ENCODE peak calls at places on chromosomes 4 and X, in nine cellular contexts. N is PC-3, U is endothelial cell of umbilical vein, A is H9, Y is fibroblast of lung, E is mammary epithelial cell, V is mesendoderm, J is neuronal stem cell, X is MM.1S. B is an unnamed sample.

GRCh38 chr4:52873861-52874343 is 11.8 kb downstream of the RASL11B start:
- DNase-seq in N (no peak), U (no peak), A (peak), Y (no peak), E (no peak), V (peak), J (no peak), X (no peak), B (no peak)

GRCh38 chr4:141730805-141731204 is 94.4 kb downstream of the IL15 start:
- DNase-seq in N (peak), U (no peak), A (no peak), Y (no peak), E (no peak), V (no peak), J (no peak), X (no peak), B (no peak)

GRCh38 chr4:103046416-103047290 is 27.1 kb upstream of the SLC9B1 start:
- DNase-seq in N (peak), U (peak), A (peak), Y (peak), E (peak), V (peak), J (peak), X (peak), B (no peak)

GRCh38 chrX:85930099-85930498 is 117.3 kb downstream of the CHM start:
- DNase-seq in N (no peak), U (no peak), A (no peak), Y (no peak), E (no peak), V (peak), J (no peak), X (no peak), B (no peak)

GRCh38 chr4:55125763-55126541 is 557 bp upstream of the KDR start:
- DNase-seq in N (no peak), U (peak), A (peak), Y (peak), E (peak), V (peak), J (no peak), X (no peak), B (no peak)

GRCh38 chr4:139556735-139557505 is 901 bp upstream of the SETD7 start:
- DNase-seq in N (peak), U (peak), A (peak), Y (no peak), E (peak), V (peak), J (no peak), X (peak), B (peak)

GRCh38 chrX:36867143-36867542 is 141.0 kb upstream of the FAM47C start:
- DNase-seq in N (peak), U (peak), A (no peak), Y (peak), E (peak), V (peak), J (peak), X (peak), B (no peak)

GRCh38 chr4:128455076-128455345 is 167.4 kb upstream of the PGRMC2 start:
- DNase-seq in N (no peak), U (no peak), A (no peak), Y (no peak), E (no peak), V (no peak), J (no peak), X (no peak), B (no peak)

GRCh38 chrX:97860206-97860605 is 976.5 kb downstream of the RPA4 start:
- DNase-seq in N (peak), U (peak), A (no peak), Y (peak), E (peak), V (no peak), J (peak), X (no peak), B (no peak)

GRCh38 chr4:168164915-168165548 is 72.7 kb downstream of the ANXA10 start:
- DNase-seq in N (peak), U (no peak), A (no peak), Y (no peak), E (no peak), V (no peak), J (no peak), X (no peak), B (no peak)

GRCh38 chr4:168587326-168588125 is 90.7 kb downstream of the PALLD start:
- DNase-seq in N (peak), U (no peak), A (no peak), Y (peak), E (peak), V (peak), J (no peak), X (no peak), B (no peak)

GRCh38 chr4:144355809-144356757 is 215.6 kb upstream of the GYPA start:
- DNase-seq in N (peak), U (peak), A (peak), Y (peak), E (peak), V (peak), J (peak), X (peak), B (no peak)

GRCh38 chr4:78336093-78336943 is 215.3 kb upstream of the ANXA3 start:
- DNase-seq in N (no peak), U (no peak), A (no peak), Y (peak), E (peak), V (peak), J (no peak), X (no peak), B (no peak)

GRCh38 chr4:152554742-152555141 is 18.9 kb upstream of the FBXW7 start:
- DNase-seq in N (no peak), U (no peak), A (no peak), Y (no peak), E (no peak), V (peak), J (no peak), X (no peak), B (no peak)

GRCh38 chr4:152556814-152557213 is 20.9 kb upstream of the FBXW7 start:
- DNase-seq in N (no peak), U (no peak), A (no peak), Y (no peak), E (no peak), V (no peak), J (no peak), X (peak), B (no peak)

GRCh38 chr4:152559641-152560040 is 23.7 kb upstream of the FBXW7 start:
- DNase-seq in N (no peak), U (no peak), A (no peak), Y (no peak), E (no peak), V (no peak), J (no peak), X (peak), B (no peak)

DNA sequence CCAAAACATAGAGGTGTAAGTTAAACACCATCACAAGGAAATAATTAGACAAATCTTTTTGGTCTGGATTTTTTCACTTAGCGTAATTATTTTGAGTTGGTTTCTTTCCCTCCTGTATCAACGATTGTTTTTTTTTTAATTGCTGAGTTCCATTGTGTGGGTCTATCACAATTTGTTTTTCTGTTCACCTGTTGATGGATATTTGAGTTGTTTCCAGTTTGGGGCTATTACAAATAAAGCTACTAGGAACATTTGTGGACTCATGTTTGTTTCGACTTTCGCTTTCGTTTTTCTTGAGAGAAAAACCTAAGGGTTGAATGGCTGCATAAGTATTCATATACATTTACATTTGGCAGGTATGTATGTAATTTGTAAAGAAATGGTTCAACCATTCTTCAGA is 20.4 kb upstream of the FBXW7 start:
- DNase-seq in N (no peak), U (no peak), A (no peak), Y (no peak), E (no peak), V (no peak), J (no peak), X (peak), B (no peak)
- H3K9ac ChIP-seq in N (no peak), U (no peak), A (no peak), Y (no peak), E (no peak), V (no peak), J (no peak), X (peak), B (no peak)

GRCh38 chr4:40581254-40582140 is 48.2 kb downstream of the RBM47 start:
- DNase-seq in N (no peak), U (no peak), A (no peak), Y (no peak), E (no peak), V (peak), J (no peak), X (peak), B (no peak)

GRCh38 chr4:40575846-40576245 is 53.8 kb downstream of the RBM47 start:
- DNase-seq in N (no peak), U (no peak), A (no peak), Y (no peak), E (no peak), V (peak), J (no peak), X (no peak), B (no peak)

GRCh38 chr4:40576651-40577480 is 52.8 kb downstream of the RBM47 start:
- DNase-seq in N (peak), U (peak), A (no peak), Y (peak), E (peak), V (peak), J (no peak), X (peak), B (peak)

GRCh38 chr4:40579983-40580382 is 49.7 kb downstream of the RBM47 start:
- DNase-seq in N (no peak), U (no peak), A (no peak), Y (peak), E (peak), V (no peak), J (no peak), X (no peak), B (no peak)

DNA sequence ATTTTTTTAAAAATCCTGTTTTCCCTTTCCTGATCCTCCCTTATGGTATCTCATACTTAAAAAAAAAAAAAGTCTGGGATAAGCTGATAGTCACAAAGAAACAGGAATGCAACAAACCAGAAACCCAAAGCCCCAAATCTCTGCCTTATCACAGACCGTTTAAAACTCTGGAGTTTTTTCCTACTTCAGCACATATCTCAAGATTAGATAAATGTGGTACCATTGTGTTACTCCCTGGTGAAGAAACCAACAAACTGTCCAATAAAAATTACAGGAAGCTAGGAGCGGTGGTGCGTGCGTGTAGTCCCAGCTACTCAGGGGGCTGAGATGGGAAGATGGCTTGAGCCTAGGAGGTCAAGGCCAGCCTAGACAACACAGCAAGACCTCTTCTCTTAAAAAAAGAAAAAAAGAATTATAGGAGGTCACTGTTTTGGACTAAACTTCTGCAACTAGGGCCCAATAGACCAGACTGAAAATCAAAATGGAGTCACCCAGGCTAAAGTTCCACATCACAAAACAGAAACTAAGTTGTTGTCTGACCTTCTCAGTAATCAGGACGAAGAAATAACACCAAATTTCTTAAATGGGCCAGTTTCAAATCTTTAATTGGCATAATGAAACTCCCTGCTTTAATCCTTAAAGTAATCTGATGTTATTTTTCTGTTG is 51.9 kb downstream of the RBM47 start:
- DNase-seq in N (no peak), U (no peak), A (no peak), Y (no peak), E (no peak), V (peak), J (no peak), X (no peak), B (no peak)
- H3K27ac ChIP-seq in N (peak), U (no peak), A (no peak), Y (peak), E (peak), V (no peak), J (no peak), X (peak), B (peak)

DNA sequence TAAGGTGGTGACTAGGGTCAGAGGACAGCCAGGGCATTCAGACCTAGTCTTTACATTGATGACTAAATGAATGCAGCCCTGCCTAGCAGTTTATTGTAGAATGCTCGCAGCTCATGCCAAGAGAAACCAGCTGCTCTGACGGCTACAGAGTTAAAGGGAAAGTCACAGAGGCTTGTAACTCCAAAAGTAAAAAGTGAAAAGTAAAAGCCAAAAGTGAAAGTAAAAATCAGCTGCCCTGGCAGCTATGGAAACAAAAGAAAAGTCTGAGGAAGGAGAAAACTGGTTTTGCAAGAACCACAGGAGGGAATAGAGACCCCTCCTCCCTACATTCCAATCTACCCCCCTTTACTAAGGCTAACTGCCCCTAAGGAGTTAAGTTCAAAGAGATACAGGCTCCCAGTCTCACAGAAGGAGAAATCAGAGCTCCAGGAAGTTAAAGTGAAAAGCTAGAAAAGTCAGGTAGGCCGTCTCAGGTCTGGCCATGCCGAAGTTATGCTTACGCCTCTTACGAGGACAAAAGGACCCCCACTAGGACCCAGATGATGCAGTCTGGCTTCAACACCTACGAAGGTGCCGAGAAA is 6.0 kb downstream of the GAGE10 start:
- DNase-seq in N (peak), U (peak), A (peak), Y (peak), E (peak), V (peak), J (no peak), X (no peak), B (no peak)
- H3K9ac ChIP-seq in N (no peak), U (peak), A (no peak), Y (no peak), E (no peak), V (no peak), J (no peak), X (no peak), B (peak)

GRCh38 chr4:159504634-159505033 is 401.8 kb downstream of the RAPGEF2 start:
- DNase-seq in N (no peak), U (peak), A (no peak), Y (no peak), E (no peak), V (no peak), J (no peak), X (no peak), B (no peak)
- H3K27ac ChIP-seq in N (no peak), U (peak), A (no peak), Y (no peak), E (no peak), V (no peak), J (no peak), X (no peak), B (no peak)

GRCh38 chr4:7023901-7024300 is 19.3 kb upstream of the TADA2B start:
- DNase-seq in N (no peak), U (no peak), A (no peak), Y (no peak), E (no peak), V (no peak), J (no peak), X (no peak), B (peak)
- H3K9ac ChIP-seq in N (no peak), U (no peak), A (no peak), Y (no peak), E (no peak), V (no peak), J (no peak), X (no peak), B (no peak)